ENCODE peak calls at places on chromosome 11, in five cellular contexts. S, P, G, D and Y are unnamed samples.

GRCh38 chr11:62895501-62895900 is 14.8 kb downstream of the SLC3A2 start:
- DNase-seq in S (no peak), P (no peak), G (no peak), D (no peak), Y (no peak)

GRCh38 chr11:119100246-119100959 is 1.2 kb downstream of the DPAGT1 start:
- DNase-seq in S (peak), P (no peak), G (no peak), D (peak), Y (no peak)

GRCh38 chr11:107747622-107748021 is 35.8 kb upstream of the SLN start:
- DNase-seq in S (no peak), P (no peak), G (no peak), D (no peak), Y (no peak)

GRCh38 chr11:117929568-117930207 is 486 bp upstream of the TMPRSS13 start:
- DNase-seq in S (no peak), P (no peak), G (no peak), D (no peak), Y (no peak)

GRCh38 chr11:75323609-75324008 is 27.9 kb downstream of the ARRB1 start:
- DNase-seq in S (no peak), P (no peak), G (peak), D (peak), Y (peak)

GRCh38 chr11:66151273-66151672 is 81.2 kb downstream of the PACS1 start:
- DNase-seq in S (no peak), P (no peak), G (no peak), D (no peak), Y (no peak)

GRCh38 chr11:58919980-58920379 is 19.3 kb upstream of the GLYATL1 start:
- DNase-seq in S (peak), P (no peak), G (no peak), D (no peak), Y (no peak)

GRCh38 chr11:68753300-68753699 is 2.0 kb upstream of the TESMIN start:
- DNase-seq in S (peak), P (no peak), G (no peak), D (no peak), Y (no peak)

GRCh38 chr11:113721462-113722066 is 15.5 kb upstream of the TMPRSS5 start:
- DNase-seq in S (no peak), P (no peak), G (no peak), D (no peak), Y (no peak)

GRCh38 chr11:73001615-73002014 is 140.5 kb downstream of the FCHSD2 start:
- DNase-seq in S (no peak), P (no peak), G (no peak), D (peak), Y (no peak)

GRCh38 chr11:18243783-18244362 is 4.6 kb downstream of the SAA2 start:
- DNase-seq in S (peak), P (no peak), G (peak), D (peak), Y (peak)

GRCh38 chr11:102794382-102794781 is 3.6 kb downstream of the MMP1 start:
- DNase-seq in S (peak), P (no peak), G (no peak), D (peak), Y (no peak)

GRCh38 chr11:117232911-117233409 is 489 bp downstream of the RNF214 start:
- DNase-seq in S (no peak), P (no peak), G (no peak), D (no peak), Y (peak)

GRCh38 chr11:134949121-134949591 is 537.1 kb upstream of the B3GAT1 start:
- DNase-seq in S (peak), P (no peak), G (no peak), D (no peak), Y (no peak)

GRCh38 chr11:57321388-57321995 is 3.3 kb downstream of the TNKS1BP1 start:
- DNase-seq in S (peak), P (no peak), G (no peak), D (no peak), Y (no peak)

GRCh38 chr11:59255281-59255680 is 42.6 kb upstream of the MPEG1 start:
- DNase-seq in S (peak), P (no peak), G (no peak), D (no peak), Y (no peak)

GRCh38 chr11:102309621-102310541 is 7.4 kb upstream of the BIRC3 start:
- DNase-seq in S (no peak), P (no peak), G (no peak), D (no peak), Y (no peak)

GRCh38 chr11:108697872-108698473 is 33.1 kb downstream of the DDX10 start:
- DNase-seq in S (peak), P (no peak), G (peak), D (peak), Y (no peak)

GRCh38 chr11:13262096-13262495 is 15.5 kb upstream of the BMAL1 start:
- DNase-seq in S (no peak), P (no peak), G (no peak), D (no peak), Y (no peak)